ENCODE peak calls at places on chromosomes 3 and 15, in six cellular contexts. B, N, C, Q, L and Y are unnamed samples.

GRCh38 chr15:66253643-66254363 is at the start of gene MEGF11:
- DNase-seq in Q (peak), B (peak), C (no peak), N (no peak), L (no peak), Y (no peak)

GRCh38 chr15:56496635-56497034 is 31.7 kb upstream of the MNS1 start:
- DNase-seq in L (peak), C (peak), Q (no peak), B (peak), N (peak), Y (peak)

GRCh38 chr3:133276594-133276993 is 123.3 kb upstream of the BFSP2 start:
- DNase-seq in N (no peak), L (no peak), C (peak), B (no peak), Q (no peak), Y (no peak)

GRCh38 chr3:23969393-23969792 is 24.3 kb downstream of the NR1D2 start:
- DNase-seq in N (no peak), C (no peak), Q (no peak), L (no peak), B (no peak), Y (no peak)

GRCh38 chr3:11212301-11212613 is 58.0 kb downstream of the HRH1 start:
- DNase-seq in L (no peak), Q (no peak), N (no peak), B (no peak), C (no peak), Y (no peak)

GRCh38 chr15:70362911-70363310 is 265.2 kb upstream of the TLE3 start:
- DNase-seq in Q (peak), L (peak), N (no peak), B (peak), C (peak), Y (no peak)

GRCh38 chr15:76347507-76348055 is 11.0 kb downstream of the ISL2 start:
- DNase-seq in C (no peak), L (no peak), N (no peak), Q (no peak), B (no peak), Y (no peak)

GRCh38 chr3:72628065-72628464 is 220.2 kb downstream of the SHQ1 start:
- DNase-seq in C (no peak), N (peak), B (no peak), Q (no peak), L (no peak), Y (peak)

GRCh38 chr3:9600597-9600996 is 47.0 kb upstream of the LHFPL4 start:
- DNase-seq in N (no peak), L (no peak), B (peak), C (peak), Q (no peak), Y (no peak)

GRCh38 chr3:122082357-122082756 is 27.2 kb downstream of the CD86 start:
- DNase-seq in Q (no peak), L (no peak), C (no peak), N (no peak), B (no peak), Y (no peak)

GRCh38 chr3:33218446-33219174 is at the start of gene SUSD5:
- DNase-seq in N (no peak), L (no peak), B (peak), C (peak), Q (peak), Y (no peak)

GRCh38 chr3:154775821-154776548 is 304.1 kb upstream of the MME start:
- DNase-seq in L (no peak), Q (no peak), B (no peak), C (no peak), N (no peak), Y (no peak)

GRCh38 chr3:98985406-98985805 is 83.9 kb upstream of the DCBLD2 start:
- DNase-seq in B (peak), L (no peak), Q (no peak), C (no peak), N (no peak), Y (no peak)

GRCh38 chr3:10940106-10940505 is 52.4 kb upstream of the SLC6A1 start:
- DNase-seq in C (no peak), L (no peak), B (no peak), N (no peak), Q (no peak), Y (no peak)

GRCh38 chr3:150605998-150606641 is 3.0 kb downstream of the SELENOT start:
- DNase-seq in B (no peak), C (peak), N (no peak), L (peak), Q (no peak), Y (no peak)

GRCh38 chr3:10286596-10287295 is 6.0 kb downstream of the GHRL start:
- DNase-seq in B (peak), Q (peak), L (no peak), C (peak), N (no peak), Y (peak)

GRCh38 chr15:42045211-42045615 is 24.4 kb upstream of the PLA2G4E start:
- DNase-seq in C (no peak), L (no peak), Q (no peak), N (no peak), B (no peak), Y (no peak)

GRCh38 chr15:42863572-42864239 is 56.9 kb downstream of the TTBK2 start:
- DNase-seq in B (peak), L (no peak), C (no peak), N (no peak), Q (no peak), Y (no peak)

GRCh38 chr15:44188810-44189209 is 6.3 kb downstream of the FRMD5 start:
- DNase-seq in Q (no peak), N (no peak), L (no peak), C (no peak), B (no peak), Y (no peak)

DNA sequence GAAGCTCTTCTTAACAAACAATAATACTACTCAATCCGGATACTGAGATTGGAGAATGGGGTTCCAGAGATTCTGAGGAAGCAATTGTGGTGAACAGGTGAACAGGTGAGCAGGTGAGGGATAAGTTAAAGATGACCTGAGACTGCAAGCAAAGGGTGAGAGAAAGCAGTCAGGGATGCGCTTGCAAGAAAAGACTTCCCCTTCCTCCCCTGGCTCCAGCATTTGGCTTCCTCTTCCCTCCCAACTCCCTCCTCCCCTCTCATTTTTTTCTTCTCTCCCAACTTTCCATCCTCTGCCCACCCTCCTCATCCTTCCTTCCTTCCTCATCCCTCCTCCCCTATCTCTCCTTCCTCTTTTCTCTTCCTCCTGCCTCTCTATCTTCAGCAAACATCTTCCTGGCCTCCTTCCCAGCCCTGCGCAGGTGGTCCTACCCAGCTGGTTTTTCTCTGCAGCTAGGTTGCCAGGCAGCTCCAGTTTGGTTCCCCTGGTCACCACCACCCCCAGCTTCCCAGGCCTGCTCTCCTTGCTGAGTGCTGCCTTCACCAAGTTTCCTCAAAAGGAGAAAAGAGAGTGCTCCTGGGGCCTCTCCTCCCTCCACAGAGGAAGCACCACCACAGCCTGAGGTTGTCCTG is 10.5 kb upstream of the VIPR1 start:
- DNase-seq in Q (peak), B (no peak), L (peak), C (no peak), N (no peak), Y (no peak)
- H3K4me3 ChIP-seq in Q (no peak), B (no peak), L (no peak), C (no peak), N (no peak), Y (no peak)

GRCh38 chr3:56815571-56815970 is 13.8 kb upstream of the ARHGEF3 start:
- DNase-seq in B (no peak), L (no peak), Q (no peak), N (no peak), C (no peak), Y (no peak)

GRCh38 chr3:56811545-56812202 is 9.9 kb upstream of the ARHGEF3 start:
- DNase-seq in B (no peak), N (no peak), C (no peak), L (no peak), Q (no peak), Y (no peak)

GRCh38 chr3:56810912-56811544 is 9.3 kb upstream of the ARHGEF3 start:
- DNase-seq in N (no peak), Q (no peak), L (no peak), C (no peak), B (no peak), Y (no peak)

GRCh38 chr3:56813656-56813965 is 11.9 kb upstream of the ARHGEF3 start:
- DNase-seq in N (no peak), B (no peak), C (no peak), Q (no peak), L (no peak), Y (no peak)

DNA sequence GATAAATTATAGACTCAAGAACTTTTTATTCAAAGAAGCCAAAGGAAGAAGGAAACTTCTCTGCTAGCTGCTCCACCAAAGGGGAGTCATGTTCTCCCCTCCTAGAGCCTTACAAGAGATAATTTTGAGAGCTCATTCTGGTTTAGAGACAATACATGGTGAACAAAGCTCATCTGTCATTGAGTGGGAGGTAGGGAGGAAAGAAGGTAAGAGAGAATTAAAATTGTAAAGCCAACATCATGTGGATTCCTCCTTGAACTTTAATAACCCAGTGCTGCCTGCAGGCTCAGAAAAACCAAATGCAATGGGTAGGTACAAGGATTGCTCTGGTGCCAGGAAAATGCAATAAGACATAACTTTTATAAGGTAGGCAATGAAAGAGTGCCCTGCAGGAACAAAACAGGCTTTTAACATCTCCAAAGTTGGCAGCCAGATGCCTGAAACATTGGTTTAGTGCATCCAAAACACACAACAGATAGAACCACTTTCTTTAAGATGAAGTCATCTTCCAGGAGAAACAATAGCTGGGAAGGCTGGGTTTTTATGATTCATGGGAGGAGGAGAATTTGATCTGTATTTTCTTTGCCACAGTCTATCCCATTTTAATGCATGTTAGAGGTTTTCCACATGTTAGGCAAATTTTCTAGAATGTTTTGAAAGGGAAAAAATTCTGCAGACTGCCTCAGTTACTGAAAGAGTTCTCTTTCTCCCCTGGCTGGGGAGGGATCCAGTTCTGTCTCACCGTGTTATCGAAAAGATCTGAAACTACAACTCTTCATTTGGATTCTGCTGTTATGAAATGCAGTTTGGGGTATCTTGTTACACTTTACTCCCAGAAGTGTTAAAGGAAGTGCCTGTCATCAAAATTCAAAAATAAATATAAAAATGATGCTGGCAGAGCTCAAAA is 11.3 kb upstream of the ARHGEF3 start:
- DNase-seq in Q (no peak), L (no peak), N (no peak), C (no peak), B (peak), Y (no peak)
- H3K4me3 ChIP-seq in Q (no peak), L (no peak), N (peak), C (no peak), B (no peak), Y (no peak)

GRCh38 chr15:88697276-88697675 is 58.5 kb downstream of the ISG20 start:
- DNase-seq in L (no peak), N (no peak), B (no peak), Q (no peak), C (no peak), Y (no peak)

GRCh38 chr15:88695595-88696186 is 56.9 kb downstream of the ISG20 start:
- DNase-seq in N (no peak), L (no peak), C (no peak), B (peak), Q (no peak), Y (no peak)

GRCh38 chr15:88693191-88693590 is 54.4 kb downstream of the ISG20 start:
- DNase-seq in C (no peak), L (no peak), N (no peak), Q (peak), B (no peak), Y (no peak)

GRCh38 chr15:88690331-88690730 is 51.5 kb downstream of the ISG20 start:
- DNase-seq in B (no peak), N (no peak), Q (no peak), C (no peak), L (no peak), Y (no peak)

DNA sequence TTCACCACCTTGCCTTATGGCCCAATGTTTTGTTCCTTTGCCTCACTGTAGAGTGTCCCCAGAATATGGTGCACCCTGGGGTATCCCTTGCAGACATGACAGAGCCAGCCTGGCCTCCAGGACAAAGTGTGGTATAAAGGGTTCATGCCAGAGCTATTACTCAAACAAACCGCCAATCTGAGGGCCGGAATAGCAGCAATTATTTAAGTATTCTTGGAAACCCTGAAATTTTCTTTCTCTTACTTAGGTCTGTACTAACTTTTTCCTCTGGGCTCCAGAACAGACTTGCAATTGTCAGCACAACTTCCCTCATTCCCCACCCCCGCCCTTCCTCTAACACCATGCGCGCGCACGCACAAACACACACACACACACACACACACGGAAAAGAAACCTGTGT is 56.2 kb downstream of the ISG20 start:
- DNase-seq in L (no peak), Q (no peak), B (no peak), N (no peak), C (no peak), Y (no peak)
- H3K4me3 ChIP-seq in L (no peak), Q (no peak), B (no peak), N (no peak), C (no peak), Y (no peak)

GRCh38 chr3:195259146-195259563 is 11.8 kb downstream of the XXYLT1 start:
- DNase-seq in B (peak), N (no peak), L (no peak), Q (no peak), C (no peak), Y (no peak)
- H3K4me3 ChIP-seq in B (peak), N (peak), L (peak), Q (peak), C (peak), Y (peak)

DNA sequence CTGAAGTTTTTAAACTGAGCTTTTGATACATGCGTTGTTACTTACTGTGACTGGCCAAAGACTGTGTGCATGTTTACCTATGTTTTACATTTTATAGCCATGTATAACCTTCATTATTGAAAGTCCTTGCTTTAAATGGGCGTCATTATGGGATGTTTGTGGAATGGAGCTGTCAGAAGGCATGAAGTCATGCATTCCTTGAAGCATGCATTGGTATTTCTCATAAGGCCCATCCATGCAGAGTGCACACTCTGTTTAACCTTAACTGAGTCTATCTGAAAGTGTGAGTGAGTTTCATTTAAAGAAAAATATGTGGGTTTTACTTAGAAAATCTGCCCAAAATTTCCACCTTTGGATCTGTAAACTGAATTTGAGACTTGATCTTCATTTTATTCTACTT is 51.1 kb downstream of the PSMD6 start:
- DNase-seq in L (no peak), C (no peak), Q (no peak), B (peak), N (no peak), Y (no peak)
- H3K4me3 ChIP-seq in L (no peak), C (no peak), Q (no peak), B (no peak), N (no peak), Y (no peak)

GRCh38 chr3:152197451-152197850 is 71.3 kb upstream of the MBNL1 start:
- DNase-seq in C (peak), B (no peak), N (no peak), L (no peak), Q (no peak), Y (no peak)
- H3K4me3 ChIP-seq in C (peak), B (no peak), N (no peak), L (no peak), Q (no peak), Y (no peak)

GRCh38 chr3:29335921-29336320 is 55.0 kb downstream of the RBMS3 start:
- DNase-seq in B (no peak), L (no peak), Q (no peak), N (no peak), C (no peak), Y (no peak)

GRCh38 chr3:29337565-29337964 is 56.7 kb downstream of the RBMS3 start:
- DNase-seq in B (no peak), L (no peak), Q (no peak), N (no peak), C (no peak), Y (no peak)

GRCh38 chr3:29335438-29335837 is 54.6 kb downstream of the RBMS3 start:
- DNase-seq in B (peak), Q (peak), L (no peak), N (no peak), C (no peak), Y (no peak)

GRCh38 chr3:29338377-29338776 is 57.5 kb downstream of the RBMS3 start:
- DNase-seq in Q (no peak), B (no peak), C (no peak), L (no peak), N (no peak), Y (no peak)

DNA sequence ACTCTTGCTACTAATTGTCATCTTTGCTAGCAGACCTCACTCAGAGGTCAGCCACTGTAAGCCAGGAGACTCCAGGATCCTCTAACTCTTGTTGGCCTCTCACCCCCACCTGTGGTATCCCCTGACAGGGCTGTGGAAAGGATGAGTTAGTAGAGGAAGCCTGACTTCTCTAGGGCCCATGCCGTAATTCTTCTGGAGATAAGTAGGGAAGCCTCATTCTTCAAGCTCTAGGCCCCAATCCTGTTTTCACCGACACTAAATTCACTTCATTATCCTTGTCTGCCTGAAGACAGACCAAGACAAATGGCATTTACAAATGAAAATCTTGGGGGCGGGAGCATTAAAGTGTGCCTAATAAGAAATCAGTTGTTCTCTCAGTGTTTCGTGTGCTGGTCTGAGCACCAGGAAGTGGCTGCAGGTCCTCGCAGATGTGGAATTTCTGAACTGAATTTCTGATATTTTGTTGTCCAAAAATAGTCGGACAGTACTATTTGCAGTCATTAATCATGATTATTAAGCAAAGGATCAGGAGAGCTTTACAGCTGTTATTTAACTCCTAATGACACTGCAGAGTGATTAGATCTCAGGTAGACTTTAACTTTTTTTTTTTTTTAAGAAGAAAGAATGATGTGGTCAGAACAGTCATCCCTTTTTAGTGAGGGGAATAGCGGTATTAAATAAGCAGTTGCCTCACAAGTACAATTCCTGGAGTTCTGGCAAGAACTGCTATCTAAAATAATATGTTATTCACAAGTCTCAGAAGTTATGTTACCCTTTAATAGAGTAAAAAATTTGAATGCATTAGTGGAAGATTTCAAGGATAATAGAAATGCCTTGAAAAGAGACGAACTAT is 58.3 kb downstream of the RBMS3 start:
- DNase-seq in N (no peak), L (no peak), Q (peak), B (peak), C (no peak), Y (no peak)
- H3K4me3 ChIP-seq in N (no peak), L (no peak), Q (no peak), B (no peak), C (no peak), Y (no peak)

GRCh38 chr3:13076255-13076654 is 3.0 kb upstream of the IQSEC1 start:
- DNase-seq in B (no peak), C (no peak), L (no peak), Q (no peak), N (no peak), Y (no peak)

GRCh38 chr3:13075318-13075717 is 2.1 kb upstream of the IQSEC1 start:
- DNase-seq in L (peak), N (no peak), Q (no peak), B (no peak), C (no peak), Y (no peak)

GRCh38 chr3:13073042-13073906 is at the start of gene IQSEC1:
- DNase-seq in C (peak), Q (no peak), L (no peak), N (no peak), B (peak), Y (no peak)

GRCh38 chr3:13072239-13073041 is 789 bp downstream of the IQSEC1 start:
- DNase-seq in L (no peak), Q (no peak), N (no peak), C (peak), B (no peak), Y (no peak)

GRCh38 chr3:13073976-13074375 is 747 bp upstream of the IQSEC1 start:
- DNase-seq in L (no peak), C (no peak), Q (no peak), B (peak), N (no peak), Y (no peak)
- H3K4me3 ChIP-seq in L (no peak), C (no peak), Q (no peak), B (no peak), N (no peak), Y (no peak)

GRCh38 chr3:194130211-194130610 is 5.7 kb upstream of the HES1 start:
- DNase-seq in Q (no peak), B (no peak), N (no peak), L (no peak), C (no peak), Y (no peak)
- H3K4me3 ChIP-seq in Q (no peak), B (no peak), N (no peak), L (no peak), C (no peak), Y (no peak)